ENCODE peak calls at places on chromosome 9, in eight cellular contexts. E is OCI-LY7, F is PC-3, J is HCT116, N is GM23248, M is GM23338, Y is MM.1S, V is neural progenitor cell. R is an unnamed sample.

GRCh38 chr9:101047848-101048402 is 19.4 kb downstream of the PLPPR1 start:
- DNase-seq in J (no peak), Y (peak), F (peak), E (no peak), N (peak), V (no peak), M (no peak), R (no peak)

GRCh38 chr9:109708507-109708945 is 71.5 kb upstream of the PALM2AKAP2 start:
- DNase-seq in F (no peak), M (no peak), Y (no peak), J (no peak), V (no peak), E (no peak), N (peak), R (no peak)

GRCh38 chr9:117523531-117524153 is 108.8 kb upstream of the ASTN2 start:
- DNase-seq in J (no peak), F (no peak), N (no peak), E (no peak), V (no peak), Y (no peak), M (no peak), R (peak)

GRCh38 chr9:116756995-116757394 is 69.9 kb downstream of the TRIM32 start:
- DNase-seq in M (no peak), E (no peak), F (no peak), N (no peak), V (no peak), Y (no peak), J (no peak), R (no peak)

GRCh38 chr9:38166501-38166900 is 97.5 kb upstream of the SHB start:
- DNase-seq in Y (no peak), J (no peak), M (no peak), N (no peak), E (no peak), F (no peak), V (no peak), R (no peak)

GRCh38 chr9:134407123-134407779 is 81.0 kb downstream of the RXRA start:
- DNase-seq in J (peak), F (peak), V (peak), M (peak), Y (peak), E (peak), N (peak), R (peak)

GRCh38 chr9:124297553-124297905 is 39.8 kb downstream of the NEK6 start:
- DNase-seq in M (peak), N (peak), Y (no peak), F (peak), J (peak), V (peak), E (no peak), R (peak)

GRCh38 chr9:117622347-117622746 is 81.9 kb upstream of the TLR4 start:
- DNase-seq in F (no peak), Y (no peak), J (no peak), V (peak), N (no peak), E (no peak), M (peak), R (no peak)

GRCh38 chr9:4815381-4815956 is 22.7 kb downstream of the RCL1 start:
- DNase-seq in J (no peak), V (no peak), F (no peak), Y (no peak), N (no peak), M (no peak), E (no peak), R (no peak)

GRCh38 chr9:4814913-4815312 is 22.2 kb downstream of the RCL1 start:
- DNase-seq in F (no peak), E (peak), N (no peak), Y (peak), J (no peak), M (no peak), V (no peak), R (no peak)

GRCh38 chr9:4810565-4810964 is 17.8 kb downstream of the RCL1 start:
- DNase-seq in E (no peak), J (no peak), V (no peak), M (no peak), Y (no peak), F (no peak), N (no peak), R (no peak)

GRCh38 chr9:4811824-4812223 is 19.1 kb downstream of the RCL1 start:
- DNase-seq in Y (no peak), M (no peak), F (no peak), J (no peak), N (no peak), V (no peak), E (no peak), R (no peak)

DNA sequence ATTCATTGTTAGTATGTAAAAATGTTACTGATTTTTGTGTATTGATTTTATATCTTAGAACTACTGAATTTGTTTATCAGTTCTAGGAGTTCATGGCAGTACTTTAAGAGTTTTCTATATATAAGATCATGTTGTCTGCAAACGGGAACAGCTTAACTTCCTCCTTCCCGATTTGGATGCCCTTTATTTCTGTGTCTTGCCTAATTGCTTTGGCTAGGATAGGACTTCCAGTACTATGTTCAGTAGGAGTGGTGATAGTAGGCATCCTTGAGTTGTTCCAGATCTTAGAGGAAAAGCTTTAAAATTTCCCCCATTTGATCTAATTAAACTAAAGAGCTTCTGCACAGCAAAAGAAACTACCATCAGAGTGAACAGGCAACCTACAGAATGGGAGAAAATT is 20.1 kb downstream of the RCL1 start:
- DNase-seq in J (no peak), V (no peak), Y (no peak), N (no peak), F (no peak), M (no peak), E (no peak), R (no peak)
- H3K27ac ChIP-seq in J (no peak), V (no peak), Y (peak), N (no peak), F (no peak), M (no peak), E (peak), R (no peak)

GRCh38 chr9:70561111-70561510 is 146.7 kb upstream of the KLF9 start:
- DNase-seq in J (no peak), Y (no peak), E (no peak), N (no peak), M (no peak), F (no peak), V (no peak), R (no peak)
- H2AFZ ChIP-seq in J (no peak), Y (no peak), E (no peak), N (no peak), M (no peak), F (no peak), V (no peak), R (no peak)

GRCh38 chr9:9102295-9102694 is 1302.7 kb upstream of the DMAC1 start:
- DNase-seq in F (no peak), E (no peak), Y (no peak), M (no peak), J (no peak), V (no peak), N (no peak), R (no peak)
- TF ChIP-seq EZH2phosphoT487 in F (no peak), E (no peak), Y (no peak), M (no peak), J (no peak), V (no peak), N (no peak), R (no peak)

DNA sequence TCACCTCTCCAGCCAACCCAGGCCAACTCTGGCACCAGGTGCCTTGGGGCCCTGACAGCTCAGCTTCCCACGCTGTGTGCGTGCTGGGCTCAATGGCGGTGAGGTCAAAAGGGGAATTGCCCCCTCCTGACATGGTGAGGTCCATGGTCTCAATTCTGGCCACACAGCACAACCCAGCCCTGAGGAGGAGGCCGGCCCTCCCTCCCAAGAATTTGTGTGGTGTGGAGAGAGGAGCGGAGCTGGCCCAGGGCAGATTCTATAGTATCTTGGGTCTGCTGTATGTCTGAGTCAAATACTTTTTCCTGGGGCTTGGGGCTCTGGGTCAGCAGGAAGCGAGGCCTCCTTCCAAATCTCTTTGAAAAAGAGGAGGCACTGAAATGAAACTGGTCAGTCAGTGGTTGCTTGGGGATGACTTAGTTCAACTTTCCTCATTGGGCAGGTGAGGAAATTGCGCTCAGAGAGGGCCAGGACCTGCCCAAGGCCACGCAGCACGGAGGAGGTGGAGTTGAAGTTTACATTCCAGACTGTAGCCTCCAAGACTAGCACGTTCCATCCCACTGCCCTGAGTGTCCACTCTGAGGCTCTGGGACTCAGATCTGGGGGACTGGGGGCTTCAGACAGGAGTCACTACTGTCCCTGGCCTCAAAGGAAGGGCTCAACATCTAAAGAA is 15.6 kb downstream of the COL27A1 start:
- DNase-seq in M (no peak), F (no peak), V (no peak), Y (no peak), J (no peak), E (no peak), N (no peak), R (no peak)
- H3K27ac ChIP-seq in M (no peak), F (no peak), V (no peak), Y (no peak), J (no peak), E (no peak), N (no peak), R (no peak)

GRCh38 chr9:91921371-91921770 is 28.7 kb downstream of the ROR2 start:
- DNase-seq in Y (no peak), V (no peak), E (no peak), M (peak), J (no peak), F (no peak), N (no peak), R (no peak)

GRCh38 chr9:91923145-91923544 is 26.9 kb downstream of the ROR2 start:
- DNase-seq in V (no peak), M (no peak), F (no peak), J (no peak), E (no peak), Y (no peak), N (no peak), R (no peak)

GRCh38 chr9:91917436-91917835 is 32.6 kb downstream of the ROR2 start:
- DNase-seq in V (no peak), Y (no peak), M (no peak), J (no peak), N (no peak), E (no peak), F (no peak), R (no peak)

GRCh38 chr9:91920846-91921350 is 29.1 kb downstream of the ROR2 start:
- DNase-seq in Y (no peak), J (no peak), M (no peak), E (no peak), F (no peak), V (no peak), N (no peak), R (no peak)

GRCh38 chr9:91919621-91920020 is 30.4 kb downstream of the ROR2 start:
- DNase-seq in J (no peak), M (no peak), Y (no peak), V (no peak), E (no peak), F (no peak), N (no peak), R (no peak)
- H2AFZ ChIP-seq in J (no peak), M (no peak), Y (no peak), V (no peak), E (no peak), F (no peak), N (no peak), R (no peak)

GRCh38 chr9:135997070-135998012 is 36.2 kb upstream of the UBAC1 start:
- DNase-seq in M (no peak), J (no peak), F (no peak), V (no peak), Y (no peak), N (no peak), E (no peak), R (no peak)

GRCh38 chr9:136001231-136001630 is 40.1 kb upstream of the UBAC1 start:
- DNase-seq in F (no peak), Y (no peak), N (no peak), M (peak), J (no peak), V (no peak), E (no peak), R (no peak)

GRCh38 chr9:135995816-135996215 is 34.6 kb upstream of the UBAC1 start:
- DNase-seq in F (no peak), V (no peak), E (no peak), M (no peak), N (no peak), J (no peak), Y (no peak), R (no peak)

GRCh38 chr9:135998013-135998380 is 36.8 kb upstream of the UBAC1 start:
- DNase-seq in M (no peak), F (no peak), J (no peak), N (no peak), V (no peak), E (no peak), Y (no peak), R (no peak)

DNA sequence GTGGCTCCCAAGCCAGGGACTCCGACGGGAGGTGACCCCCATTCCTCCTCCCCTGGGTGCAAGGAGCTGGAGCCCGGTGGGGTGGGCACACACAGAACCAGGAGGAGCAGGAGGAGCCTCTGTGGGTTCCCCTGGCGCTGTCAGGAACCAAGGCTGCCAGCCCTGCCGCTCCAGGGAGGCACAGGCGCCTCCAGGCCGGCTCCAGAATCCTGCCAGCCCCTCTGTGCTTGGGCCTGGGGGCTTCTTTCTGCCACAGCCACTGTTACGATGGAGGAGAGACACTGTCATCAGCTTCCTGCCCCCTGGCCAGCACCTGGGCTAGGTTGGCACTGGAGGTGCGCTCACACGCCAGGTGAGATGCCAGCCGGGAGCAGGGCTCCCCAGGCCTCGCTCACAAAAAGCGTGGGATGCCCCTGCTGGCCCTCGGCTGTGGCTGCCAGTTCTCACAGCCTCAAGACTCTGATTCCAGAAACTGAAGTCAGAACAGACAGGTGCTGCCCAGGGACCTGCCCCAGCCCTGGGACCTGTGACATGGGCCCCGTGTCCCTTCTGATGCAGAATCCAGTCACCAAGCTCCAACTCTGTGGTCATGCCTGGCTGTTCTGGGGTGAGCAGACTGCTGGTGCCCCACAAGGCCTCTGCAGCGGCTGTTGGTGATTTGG is 37.4 kb upstream of the UBAC1 start:
- DNase-seq in N (no peak), M (no peak), J (no peak), E (no peak), Y (no peak), V (no peak), F (no peak), R (no peak)
- TF ChIP-seq EZH2phosphoT487 in N (no peak), M (no peak), J (no peak), E (no peak), Y (no peak), V (no peak), F (no peak), R (no peak)

GRCh38 chr9:138053321-138053868 is 175.8 kb downstream of the CACNA1B start:
- DNase-seq in V (no peak), Y (no peak), M (peak), J (peak), N (no peak), E (peak), F (no peak), R (no peak)
- H3K27ac ChIP-seq in V (no peak), Y (no peak), M (no peak), J (no peak), N (no peak), E (no peak), F (no peak), R (no peak)

GRCh38 chr9:126320158-126320922 is 6.3 kb upstream of the MVB12B start:
- DNase-seq in Y (no peak), M (no peak), E (no peak), V (no peak), J (no peak), F (no peak), N (peak), R (no peak)
- H2AFZ ChIP-seq in Y (no peak), M (peak), E (no peak), V (peak), J (peak), F (no peak), N (no peak), R (no peak)

DNA sequence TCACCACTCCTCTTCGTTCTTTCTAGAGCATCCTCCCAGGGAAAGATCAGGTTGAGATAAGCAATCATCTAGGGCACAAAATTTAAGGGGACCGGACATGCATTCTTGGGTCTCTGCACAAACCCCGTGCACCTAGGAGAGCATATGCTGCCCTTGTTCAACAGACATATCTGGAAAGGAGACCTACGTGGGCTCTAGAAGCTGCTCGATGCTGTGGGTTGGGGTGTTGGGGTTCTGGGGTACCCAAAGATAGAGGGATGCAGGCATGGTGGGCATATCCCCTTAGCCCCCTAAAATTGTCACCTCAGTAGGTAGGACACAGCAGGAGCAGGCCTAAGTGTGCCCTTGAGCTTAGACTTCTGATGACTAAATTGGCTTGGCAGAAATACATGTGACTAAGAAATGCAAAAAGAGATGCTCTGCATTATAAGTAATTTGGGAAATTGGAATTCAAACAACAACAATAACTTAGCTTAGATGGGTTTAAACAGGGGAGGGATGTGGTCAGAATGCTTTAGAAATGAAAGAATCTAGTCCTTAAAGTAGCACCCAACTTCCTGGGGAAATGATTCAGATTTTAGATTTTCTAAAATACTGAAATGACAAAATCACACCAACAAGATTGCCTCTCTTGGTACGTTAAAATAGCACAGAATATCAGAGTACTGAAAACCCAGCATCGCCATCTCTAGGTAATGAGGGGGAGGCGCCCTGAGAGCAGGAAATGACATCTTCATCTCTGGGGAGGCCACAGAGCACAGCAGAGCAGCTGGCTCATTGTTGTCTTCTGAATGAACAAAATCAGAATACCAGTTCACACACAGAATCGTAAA is 172.3 kb downstream of the GNA14 start:
- DNase-seq in N (peak), E (peak), F (no peak), M (peak), V (no peak), Y (peak), J (no peak), R (no peak)
- TF ChIP-seq EZH2phosphoT487 in N (no peak), E (no peak), F (no peak), M (no peak), V (no peak), Y (no peak), J (no peak), R (no peak)